ENCODE peak calls at places on chromosomes 1 and 21, in ten cellular contexts. One of them, this sample, is unnamed. For H3K4me1, the result is how much of the 10 kb centered on the place peaks cover.

GRCh38 chr1:91929246-91929645 is 20.0 kb upstream of the BRDT start:
- DNase-seq in tibial artery: no peak
- DNase-seq in GM23248: peak
- DNase-seq in heart left ventricle: no peak
- DNase-seq in fibroblast of lung: peak
- DNase-seq in adrenal gland: peak
- DNase-seq in neuronal stem cell: no peak
- DNase-seq in right lobe of liver: no peak
- DNase-seq in left ventricle myocardium inferior: no peak
- DNase-seq in mammary epithelial cell: no peak
- DNase-seq in this sample: no peak

GRCh38 chr1:47568763-47569162 is 130.9 kb downstream of the FOXD2 start:
- DNase-seq in GM23248: peak
- DNase-seq in heart left ventricle: no peak
- DNase-seq in right lobe of liver: no peak
- DNase-seq in mammary epithelial cell: no peak
- DNase-seq in neuronal stem cell: no peak
- DNase-seq in fibroblast of lung: no peak
- DNase-seq in tibial artery: no peak
- DNase-seq in left ventricle myocardium inferior: no peak
- DNase-seq in adrenal gland: peak
- DNase-seq in this sample: no peak

GRCh38 chr1:27147842-27148518 is 6.9 kb downstream of the SLC9A1 start:
- DNase-seq in tibial artery: no peak
- DNase-seq in fibroblast of lung: no peak
- DNase-seq in neuronal stem cell: no peak
- DNase-seq in mammary epithelial cell: no peak
- DNase-seq in left ventricle myocardium inferior: no peak
- DNase-seq in adrenal gland: no peak
- DNase-seq in heart left ventricle: no peak
- DNase-seq in right lobe of liver: no peak
- DNase-seq in GM23248: no peak
- DNase-seq in this sample: no peak

GRCh38 chr1:224377676-224378006 is 21.0 kb downstream of the CNIH4 start:
- DNase-seq in mammary epithelial cell: peak
- DNase-seq in adrenal gland: no peak
- DNase-seq in neuronal stem cell: no peak
- DNase-seq in heart left ventricle: no peak
- DNase-seq in GM23248: peak
- DNase-seq in tibial artery: no peak
- DNase-seq in left ventricle myocardium inferior: no peak
- DNase-seq in fibroblast of lung: peak
- DNase-seq in right lobe of liver: no peak
- DNase-seq in this sample: no peak

GRCh38 chr1:240084337-240084736 is 7.3 kb upstream of the FMN2 start:
- DNase-seq in adrenal gland: no peak
- DNase-seq in tibial artery: no peak
- DNase-seq in right lobe of liver: no peak
- DNase-seq in GM23248: no peak
- DNase-seq in neuronal stem cell: no peak
- DNase-seq in fibroblast of lung: no peak
- DNase-seq in mammary epithelial cell: no peak
- DNase-seq in heart left ventricle: no peak
- DNase-seq in left ventricle myocardium inferior: no peak
- DNase-seq in this sample: no peak

GRCh38 chr1:41673806-41674205 is 189.3 kb upstream of the EDN2 start:
- DNase-seq in tibial artery: no peak
- DNase-seq in fibroblast of lung: no peak
- DNase-seq in right lobe of liver: no peak
- DNase-seq in GM23248: no peak
- DNase-seq in left ventricle myocardium inferior: no peak
- DNase-seq in neuronal stem cell: no peak
- DNase-seq in mammary epithelial cell: no peak
- DNase-seq in heart left ventricle: no peak
- DNase-seq in adrenal gland: no peak
- DNase-seq in this sample: no peak

GRCh38 chr1:33098371-33098770 is 17.4 kb downstream of the AZIN2 start:
- DNase-seq in heart left ventricle: no peak
- DNase-seq in fibroblast of lung: peak
- DNase-seq in tibial artery: no peak
- DNase-seq in right lobe of liver: no peak
- DNase-seq in mammary epithelial cell: no peak
- DNase-seq in left ventricle myocardium inferior: no peak
- DNase-seq in neuronal stem cell: no peak
- DNase-seq in adrenal gland: no peak
- DNase-seq in GM23248: no peak
- DNase-seq in this sample: no peak

GRCh38 chr1:202586018-202586821 is 124.0 kb downstream of the SYT2 start:
- DNase-seq in mammary epithelial cell: peak
- DNase-seq in GM23248: peak
- DNase-seq in right lobe of liver: no peak
- DNase-seq in tibial artery: peak
- DNase-seq in neuronal stem cell: no peak
- DNase-seq in left ventricle myocardium inferior: no peak
- DNase-seq in fibroblast of lung: peak
- DNase-seq in adrenal gland: peak
- DNase-seq in heart left ventricle: peak
- DNase-seq in this sample: peak

GRCh38 chr21:42567861-42568260 is 54.2 kb downstream of the SLC37A1 start:
- DNase-seq in neuronal stem cell: no peak
- DNase-seq in tibial artery: peak
- DNase-seq in right lobe of liver: no peak
- DNase-seq in left ventricle myocardium inferior: no peak
- DNase-seq in GM23248: no peak
- DNase-seq in adrenal gland: peak
- DNase-seq in fibroblast of lung: no peak
- DNase-seq in mammary epithelial cell: no peak
- DNase-seq in heart left ventricle: peak
- DNase-seq in this sample: peak

GRCh38 chr1:174957829-174958228 is 41.9 kb upstream of the CACYBP start:
- DNase-seq in adrenal gland: no peak
- DNase-seq in neuronal stem cell: no peak
- DNase-seq in left ventricle myocardium inferior: no peak
- DNase-seq in right lobe of liver: no peak
- DNase-seq in GM23248: no peak
- DNase-seq in heart left ventricle: no peak
- DNase-seq in tibial artery: no peak
- DNase-seq in mammary epithelial cell: no peak
- DNase-seq in fibroblast of lung: no peak
- DNase-seq in this sample: no peak

GRCh38 chr1:9922342-9922741 is 12.3 kb upstream of the CTNNBIP1 start:
- DNase-seq in mammary epithelial cell: no peak
- DNase-seq in neuronal stem cell: peak
- DNase-seq in tibial artery: no peak
- DNase-seq in right lobe of liver: no peak
- DNase-seq in heart left ventricle: no peak
- DNase-seq in left ventricle myocardium inferior: no peak
- DNase-seq in fibroblast of lung: no peak
- DNase-seq in GM23248: no peak
- DNase-seq in adrenal gland: no peak
- DNase-seq in this sample: no peak

GRCh38 chr1:228037401-228038386 is 30.9 kb downstream of the WNT3A start:
- DNase-seq in tibial artery: peak
- DNase-seq in left ventricle myocardium inferior: no peak
- DNase-seq in heart left ventricle: no peak
- DNase-seq in adrenal gland: peak
- DNase-seq in GM23248: peak
- DNase-seq in neuronal stem cell: peak
- DNase-seq in right lobe of liver: no peak
- DNase-seq in mammary epithelial cell: peak
- DNase-seq in fibroblast of lung: peak
- DNase-seq in this sample: no peak

DNA sequence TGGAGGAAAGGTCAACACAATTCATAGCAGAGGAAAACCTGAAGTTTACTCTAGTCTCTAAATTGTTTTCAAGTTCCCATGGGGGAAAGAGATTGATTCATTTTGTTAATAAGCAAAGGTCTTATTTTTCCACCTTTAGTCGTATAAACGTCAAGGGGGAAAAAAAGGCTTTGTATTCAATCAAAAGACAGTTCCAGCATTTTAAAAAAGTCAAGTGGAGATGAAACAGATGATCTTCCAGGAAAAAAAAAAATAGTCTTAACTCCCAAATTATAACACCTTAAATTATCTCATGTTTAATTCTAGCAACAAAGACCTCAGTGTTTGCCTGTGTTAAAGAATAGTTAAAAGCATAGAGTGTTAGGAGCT is 140.5 kb downstream of the TOMM20 start:
- DNase-seq in tibial artery: no peak
- DNase-seq in fibroblast of lung: no peak
- DNase-seq in left ventricle myocardium inferior: no peak
- DNase-seq in heart left ventricle: no peak
- DNase-seq in adrenal gland: no peak
- DNase-seq in right lobe of liver: no peak
- DNase-seq in GM23248: no peak
- DNase-seq in mammary epithelial cell: no peak
- DNase-seq in neuronal stem cell: no peak
- DNase-seq in this sample: no peak
- H3K4me3 ChIP-seq in tibial artery: no peak
- H3K4me3 ChIP-seq in fibroblast of lung: no peak
- H3K4me3 ChIP-seq in left ventricle myocardium inferior: no peak
- H3K4me3 ChIP-seq in heart left ventricle: no peak
- H3K4me3 ChIP-seq in adrenal gland: no peak
- H3K4me3 ChIP-seq in right lobe of liver: no peak
- H3K4me3 ChIP-seq in GM23248: no peak
- H3K4me3 ChIP-seq in mammary epithelial cell: no peak
- H3K4me3 ChIP-seq in neuronal stem cell: no peak
- H3K4me3 ChIP-seq in this sample: no peak

GRCh38 chr1:241606544-241606943 is 33.6 kb downstream of the CHML start:
- DNase-seq in tibial artery: no peak
- DNase-seq in neuronal stem cell: no peak
- DNase-seq in adrenal gland: no peak
- DNase-seq in right lobe of liver: no peak
- DNase-seq in fibroblast of lung: peak
- DNase-seq in GM23248: no peak
- DNase-seq in left ventricle myocardium inferior: no peak
- DNase-seq in heart left ventricle: no peak
- DNase-seq in mammary epithelial cell: peak
- DNase-seq in this sample: no peak

GRCh38 chr1:241608379-241609033 is 31.7 kb downstream of the CHML start:
- DNase-seq in mammary epithelial cell: peak
- DNase-seq in right lobe of liver: no peak
- DNase-seq in left ventricle myocardium inferior: no peak
- DNase-seq in heart left ventricle: no peak
- DNase-seq in GM23248: peak
- DNase-seq in neuronal stem cell: no peak
- DNase-seq in tibial artery: no peak
- DNase-seq in adrenal gland: no peak
- DNase-seq in fibroblast of lung: peak
- DNase-seq in this sample: no peak

GRCh38 chr1:241610056-241610815 is 29.9 kb downstream of the CHML start:
- DNase-seq in mammary epithelial cell: no peak
- DNase-seq in heart left ventricle: no peak
- DNase-seq in left ventricle myocardium inferior: no peak
- DNase-seq in tibial artery: no peak
- DNase-seq in neuronal stem cell: peak
- DNase-seq in fibroblast of lung: peak
- DNase-seq in right lobe of liver: peak
- DNase-seq in GM23248: no peak
- DNase-seq in adrenal gland: no peak
- DNase-seq in this sample: no peak

GRCh38 chr1:241605146-241605805 is 34.9 kb downstream of the CHML start:
- DNase-seq in fibroblast of lung: no peak
- DNase-seq in neuronal stem cell: no peak
- DNase-seq in heart left ventricle: no peak
- DNase-seq in left ventricle myocardium inferior: no peak
- DNase-seq in tibial artery: no peak
- DNase-seq in GM23248: no peak
- DNase-seq in right lobe of liver: no peak
- DNase-seq in adrenal gland: no peak
- DNase-seq in mammary epithelial cell: peak
- DNase-seq in this sample: no peak

GRCh38 chr1:241607497-241607896 is 32.7 kb downstream of the CHML start:
- DNase-seq in heart left ventricle: no peak
- DNase-seq in adrenal gland: no peak
- DNase-seq in tibial artery: no peak
- DNase-seq in right lobe of liver: no peak
- DNase-seq in fibroblast of lung: no peak
- DNase-seq in neuronal stem cell: no peak
- DNase-seq in left ventricle myocardium inferior: no peak
- DNase-seq in GM23248: no peak
- DNase-seq in mammary epithelial cell: no peak
- DNase-seq in this sample: no peak
- H3K4me1 ChIP-seq in heart left ventricle: under half
- H3K4me1 ChIP-seq in adrenal gland: under half
- H3K4me1 ChIP-seq in tibial artery: under half
- H3K4me1 ChIP-seq in right lobe of liver: under half
- H3K4me1 ChIP-seq in fibroblast of lung: under half
- H3K4me1 ChIP-seq in neuronal stem cell: under half
- H3K4me1 ChIP-seq in left ventricle myocardium inferior: under half
- H3K4me1 ChIP-seq in GM23248: under half
- H3K4me1 ChIP-seq in mammary epithelial cell: half or more
- H3K4me1 ChIP-seq in this sample: under half

DNA sequence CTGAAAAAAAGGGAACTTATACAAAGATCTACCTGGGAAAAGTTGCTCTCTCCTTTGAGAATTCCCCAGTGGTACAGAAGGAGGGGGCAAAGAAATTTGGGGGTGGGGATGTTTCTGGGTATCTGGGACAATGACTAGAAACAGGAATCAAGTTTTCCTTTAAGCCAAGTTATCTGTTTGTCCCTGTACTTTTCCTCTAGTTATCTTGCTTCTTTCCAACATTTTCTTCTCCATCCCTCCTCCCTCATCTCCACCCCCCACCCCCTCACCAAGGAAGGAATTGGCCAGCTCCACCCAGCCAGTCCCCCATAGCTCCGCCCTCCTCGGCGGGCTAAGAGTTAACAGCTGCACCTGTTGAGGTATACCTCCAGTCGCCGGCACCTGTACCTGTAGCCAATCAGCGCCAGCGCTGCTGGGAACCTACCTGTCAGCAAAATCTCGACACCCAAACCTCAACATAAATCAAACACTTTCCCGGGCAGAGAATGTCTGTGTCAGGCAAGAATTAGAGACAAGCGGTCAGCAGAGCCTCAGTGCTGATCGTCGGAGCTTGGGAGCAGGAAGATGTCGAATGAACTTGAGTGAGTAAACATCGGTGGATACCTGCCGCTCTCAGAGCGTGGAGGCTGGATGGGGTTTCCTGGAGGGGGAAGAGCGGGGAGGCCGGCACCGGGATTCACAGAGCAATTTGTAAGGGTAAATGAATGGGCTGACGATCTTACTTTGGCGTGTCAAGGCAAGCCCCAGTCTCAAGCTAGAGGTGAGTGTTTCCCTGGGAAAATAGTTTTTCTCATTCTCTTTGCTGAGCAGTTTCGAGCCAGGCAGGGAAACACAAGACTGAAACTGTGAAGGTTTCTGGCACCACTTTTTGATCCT is at the start of gene GRHL3:
- DNase-seq in adrenal gland: no peak
- DNase-seq in tibial artery: no peak
- DNase-seq in GM23248: peak
- DNase-seq in right lobe of liver: no peak
- DNase-seq in neuronal stem cell: no peak
- DNase-seq in left ventricle myocardium inferior: no peak
- DNase-seq in fibroblast of lung: peak
- DNase-seq in heart left ventricle: no peak
- DNase-seq in mammary epithelial cell: peak
- DNase-seq in this sample: no peak
- H3K4me3 ChIP-seq in adrenal gland: no peak
- H3K4me3 ChIP-seq in tibial artery: no peak
- H3K4me3 ChIP-seq in GM23248: no peak
- H3K4me3 ChIP-seq in right lobe of liver: no peak
- H3K4me3 ChIP-seq in neuronal stem cell: peak
- H3K4me3 ChIP-seq in left ventricle myocardium inferior: no peak
- H3K4me3 ChIP-seq in fibroblast of lung: no peak
- H3K4me3 ChIP-seq in heart left ventricle: no peak
- H3K4me3 ChIP-seq in mammary epithelial cell: peak
- H3K4me3 ChIP-seq in this sample: no peak

GRCh38 chr1:159152031-159152430 is 19.4 kb upstream of the CADM3 start:
- DNase-seq in fibroblast of lung: no peak
- DNase-seq in tibial artery: no peak
- DNase-seq in GM23248: no peak
- DNase-seq in neuronal stem cell: no peak
- DNase-seq in left ventricle myocardium inferior: no peak
- DNase-seq in heart left ventricle: no peak
- DNase-seq in right lobe of liver: no peak
- DNase-seq in mammary epithelial cell: no peak
- DNase-seq in adrenal gland: no peak
- DNase-seq in this sample: no peak
- H3K4me1 ChIP-seq in fibroblast of lung: under half
- H3K4me1 ChIP-seq in tibial artery: under half
- H3K4me1 ChIP-seq in GM23248: under half
- H3K4me1 ChIP-seq in neuronal stem cell: under half
- H3K4me1 ChIP-seq in left ventricle myocardium inferior: under half
- H3K4me1 ChIP-seq in heart left ventricle: under half
- H3K4me1 ChIP-seq in right lobe of liver: under half
- H3K4me1 ChIP-seq in mammary epithelial cell: under half
- H3K4me1 ChIP-seq in adrenal gland: under half
- H3K4me1 ChIP-seq in this sample: under half

This sample was measured in uterus.